ENCODE peak calls at places on chromosomes 6 and 20, in six cellular contexts. E is heart right ventricle, V is A549, K is upper lobe of left lung, T is activated B cell treated with CpG ODN at 0.5 μM for 24 hours, D is body of pancreas. U is an unnamed sample.

GRCh38 chr6:149842331-149842730 is 21.8 kb downstream of the LRP11 start:
- ATAC-seq in V (no peak), K (no peak), E (no peak), D (no peak), T (no peak), U (no peak)

GRCh38 chr6:155188707-155189496 is 74.9 kb upstream of the CLDN20 start:
- ATAC-seq in V (no peak), K (no peak), T (no peak), D (no peak), E (peak), U (peak)

GRCh38 chr20:60137657-60138245 is 179.5 kb downstream of the CDH26 start:
- ATAC-seq in V (peak), E (no peak), T (no peak), D (no peak), K (peak), U (no peak)

GRCh38 chr6:4870821-4871494 is 94.8 kb downstream of the CDYL start:
- ATAC-seq in D (no peak), K (no peak), E (no peak), T (no peak), V (no peak), U (no peak)

GRCh38 chr6:44049163-44049988 is 77.9 kb downstream of the MRPL14 start:
- ATAC-seq in T (no peak), V (no peak), K (no peak), E (no peak), D (peak), U (peak)

GRCh38 chr6:75368864-75369402 is 84.3 kb upstream of the TMEM30A start:
- ATAC-seq in D (no peak), E (peak), T (no peak), V (peak), K (peak), U (peak)

GRCh38 chr6:16487953-16488674 is 249.7 kb downstream of the GMPR start:
- ATAC-seq in K (no peak), V (no peak), D (no peak), E (no peak), T (no peak), U (no peak)

GRCh38 chr6:128882560-128882959 is 378 bp upstream of the LAMA2 start:
- ATAC-seq in D (no peak), K (no peak), E (peak), V (no peak), T (no peak), U (peak)

GRCh38 chr6:141443668-141444067 is 689.1 kb upstream of the GJE1 start:
- ATAC-seq in E (no peak), T (no peak), V (no peak), K (no peak), D (no peak), U (no peak)

GRCh38 chr20:22925613-22925983 is 109.5 kb upstream of the SSTR4 start:
- ATAC-seq in T (no peak), D (no peak), E (no peak), V (no peak), K (no peak), U (no peak)

GRCh38 chr20:18983796-18984195 is 170.2 kb downstream of the SCP2D1 start:
- ATAC-seq in D (peak), K (no peak), E (no peak), V (no peak), T (no peak), U (no peak)

GRCh38 chr6:39902786-39903465 is 31.3 kb downstream of the MOCS1 start:
- ATAC-seq in V (no peak), K (no peak), T (no peak), D (no peak), E (no peak), U (no peak)

GRCh38 chr6:112141707-112142106 is 54.3 kb downstream of the FAM229B start:
- ATAC-seq in V (no peak), E (no peak), D (no peak), T (no peak), K (no peak), U (no peak)

GRCh38 chr6:112148103-112148502 is 60.7 kb downstream of the FAM229B start:
- ATAC-seq in E (no peak), V (no peak), T (no peak), D (no peak), K (no peak), U (no peak)

GRCh38 chr6:112144145-112144926 is 56.9 kb downstream of the FAM229B start:
- ATAC-seq in D (no peak), T (no peak), E (no peak), K (no peak), V (no peak), U (no peak)

GRCh38 chr6:112149236-112149635 is 61.8 kb downstream of the FAM229B start:
- ATAC-seq in K (no peak), V (no peak), D (no peak), T (no peak), E (peak), U (no peak)

GRCh38 chr6:112145080-112145573 is 57.7 kb downstream of the FAM229B start:
- ATAC-seq in D (peak), E (no peak), K (peak), T (no peak), V (no peak), U (no peak)
- TF ChIP-seq CTCF in D (no peak), E (no peak), K (no peak), T (no peak), V (no peak), U (no peak)

DNA sequence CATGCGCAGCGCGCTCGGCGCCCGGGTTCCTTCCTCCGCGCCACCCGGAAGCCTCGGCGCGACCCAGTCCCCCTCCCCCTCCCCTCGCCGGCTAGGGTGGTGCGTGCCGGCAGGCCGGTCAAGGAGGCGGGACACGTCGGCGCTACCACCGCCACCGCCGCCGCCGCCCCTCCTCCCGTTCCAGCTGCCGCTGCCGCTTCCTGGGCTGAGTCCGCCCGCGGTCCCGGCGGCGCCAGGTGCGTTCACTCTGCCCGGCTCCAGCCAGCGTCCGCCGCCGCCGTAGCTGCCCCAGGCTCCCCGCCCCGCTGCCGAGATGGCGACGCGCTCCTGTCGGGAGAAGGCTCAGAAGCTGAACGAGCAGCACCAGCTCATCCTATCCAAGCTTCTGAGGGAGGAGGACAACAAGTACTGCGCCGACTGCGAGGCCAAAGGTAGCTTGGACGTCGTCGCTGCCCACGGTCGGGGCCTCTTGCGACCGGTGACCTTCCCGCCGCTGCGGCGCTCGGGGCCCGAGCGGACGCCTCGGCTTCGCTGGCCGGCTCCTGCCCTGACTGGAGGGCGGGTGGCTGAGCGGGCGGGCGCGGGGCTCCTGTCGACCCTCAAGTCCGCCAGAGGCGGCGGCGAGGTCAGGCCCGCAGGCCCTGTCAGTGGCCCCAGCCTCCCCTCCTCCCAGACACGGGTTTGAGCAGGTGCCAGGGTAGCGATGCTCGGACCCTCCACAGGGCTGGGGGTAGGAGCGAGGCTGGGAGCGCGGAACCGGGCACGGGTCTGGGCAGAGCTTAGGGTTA is at the start of gene SMAP1:
- ATAC-seq in D (peak), K (peak), T (peak), E (peak), V (peak), U (peak)
- TF ChIP-seq CTCF in D (no peak), K (no peak), T (no peak), E (no peak), V (no peak), U (no peak)

GRCh38 chr6:33956206-33956605 is 152.4 kb upstream of the MLN start:
- ATAC-seq in E (no peak), V (no peak), D (no peak), K (no peak), T (no peak), U (no peak)

GRCh38 chr6:33959661-33960344 is 156.0 kb upstream of the MLN start:
- ATAC-seq in E (no peak), T (no peak), D (no peak), K (no peak), V (no peak), U (no peak)

GRCh38 chr6:33957391-33958207 is 153.8 kb upstream of the MLN start:
- ATAC-seq in K (no peak), V (no peak), T (no peak), D (no peak), E (no peak), U (no peak)

GRCh38 chr6:33958863-33959651 is 155.3 kb upstream of the MLN start:
- ATAC-seq in V (no peak), T (no peak), D (no peak), K (no peak), E (no peak), U (no peak)

DNA sequence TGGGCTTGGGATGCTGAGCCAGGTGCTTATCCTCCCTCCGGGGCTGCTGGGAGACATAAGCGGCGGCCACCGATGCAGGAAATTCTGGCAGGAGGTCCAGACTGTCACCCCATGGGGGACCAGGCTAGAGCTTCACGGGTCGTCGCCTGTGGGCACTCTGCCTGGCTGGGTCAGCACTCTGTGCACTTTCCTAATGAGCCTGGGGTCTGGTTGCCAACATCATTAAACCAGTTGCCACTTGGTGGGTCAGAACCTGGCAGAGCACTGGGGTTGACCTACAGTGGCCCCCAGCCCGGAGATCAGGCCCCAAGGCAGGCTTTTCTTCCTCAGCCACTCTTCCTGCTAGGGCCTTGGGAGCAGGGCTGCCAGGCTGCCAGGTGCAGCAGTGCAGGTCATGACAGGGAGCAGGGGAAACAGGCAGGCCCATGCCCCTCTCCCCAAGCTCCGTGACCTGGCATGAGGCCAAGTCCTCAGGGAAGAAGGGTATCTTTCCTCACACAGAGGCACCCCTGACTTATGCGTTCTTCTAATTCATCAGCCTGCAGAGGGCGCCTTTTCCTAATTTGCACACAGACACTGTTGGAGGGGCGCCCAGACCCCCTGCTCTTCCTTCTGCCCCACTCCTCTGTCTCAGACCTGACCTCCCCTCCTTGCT is 154.5 kb upstream of the MLN start:
- ATAC-seq in V (no peak), K (no peak), E (no peak), D (no peak), T (no peak), U (no peak)
- TF ChIP-seq CTCF in V (peak), K (no peak), E (peak), D (no peak), T (no peak), U (no peak)

GRCh38 chr20:3966571-3966970 is 48.8 kb downstream of the RNF24 start:
- ATAC-seq in K (no peak), V (no peak), T (no peak), E (no peak), D (no peak), U (no peak)

GRCh38 chr20:3972161-3972560 is 43.2 kb downstream of the RNF24 start:
- ATAC-seq in D (no peak), T (no peak), V (no peak), K (no peak), E (no peak), U (no peak)

GRCh38 chr20:3973705-3974104 is 41.7 kb downstream of the RNF24 start:
- ATAC-seq in K (no peak), T (no peak), E (no peak), V (no peak), D (no peak), U (no peak)

GRCh38 chr20:3971145-3971544 is 44.2 kb downstream of the RNF24 start:
- ATAC-seq in D (no peak), T (no peak), K (no peak), V (no peak), E (no peak), U (no peak)

DNA sequence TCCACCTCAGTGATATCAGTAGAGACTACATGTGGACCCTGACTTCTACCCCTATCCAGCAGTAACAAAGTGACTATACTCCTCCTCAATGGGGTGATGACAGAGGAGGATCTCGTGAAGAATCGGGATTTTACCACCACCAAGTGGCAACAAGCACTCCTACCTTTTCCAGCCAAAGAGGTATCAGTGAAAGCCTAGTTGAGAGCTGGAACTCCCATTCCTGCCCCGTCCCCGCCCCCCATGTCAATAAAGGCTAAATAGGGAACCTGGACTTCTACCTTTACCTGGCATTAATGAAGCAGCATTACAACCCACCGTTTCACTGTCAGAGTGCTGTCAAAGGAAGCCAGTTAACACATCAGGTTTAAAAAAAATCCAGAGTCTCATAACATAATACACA is 45.3 kb downstream of the RNF24 start:
- ATAC-seq in E (no peak), T (no peak), V (no peak), K (no peak), D (no peak), U (no peak)
- TF ChIP-seq CTCF in E (no peak), T (no peak), V (no peak), K (no peak), D (no peak), U (no peak)

GRCh38 chr6:21824431-21825180 is 231.1 kb downstream of the SOX4 start:
- ATAC-seq in K (no peak), D (no peak), T (no peak), E (no peak), V (no peak), U (no peak)
- TF ChIP-seq CTCF in K (no peak), D (no peak), T (no peak), E (no peak), V (no peak), U (no peak)

GRCh38 chr6:152121910-152122309 is 314.4 kb downstream of the ESR1 start:
- ATAC-seq in T (no peak), K (no peak), E (peak), V (no peak), D (no peak), U (peak)

GRCh38 chr6:152122434-152122833 is 315.0 kb downstream of the ESR1 start:
- ATAC-seq in V (no peak), T (no peak), K (no peak), E (no peak), D (no peak), U (no peak)

GRCh38 chr6:152117156-152118129 is 310.0 kb downstream of the ESR1 start:
- ATAC-seq in T (no peak), K (no peak), E (no peak), V (no peak), D (peak), U (no peak)

GRCh38 chr6:152118224-152118623 is 310.7 kb downstream of the ESR1 start:
- ATAC-seq in E (no peak), K (no peak), V (no peak), T (no peak), D (no peak), U (no peak)

GRCh38 chr6:152118678-152119077 is 311.2 kb downstream of the ESR1 start:
- ATAC-seq in K (no peak), T (no peak), D (no peak), V (no peak), E (no peak), U (no peak)
- TF ChIP-seq CTCF in K (no peak), T (no peak), D (no peak), V (no peak), E (peak), U (no peak)

GRCh38 chr6:71510057-71510713 is 221.6 kb downstream of the OGFRL1 start:
- ATAC-seq in E (peak), D (peak), T (no peak), V (peak), K (peak), U (peak)

GRCh38 chr6:71513036-71513435 is 224.4 kb downstream of the OGFRL1 start:
- ATAC-seq in V (no peak), D (no peak), K (no peak), E (no peak), T (no peak), U (no peak)

GRCh38 chr6:71510856-71511255 is 222.2 kb downstream of the OGFRL1 start:
- ATAC-seq in V (no peak), T (no peak), K (no peak), E (no peak), D (no peak), U (no peak)

GRCh38 chr6:71512256-71512655 is 223.6 kb downstream of the OGFRL1 start:
- ATAC-seq in D (no peak), V (no peak), E (no peak), T (no peak), K (no peak), U (no peak)

DNA sequence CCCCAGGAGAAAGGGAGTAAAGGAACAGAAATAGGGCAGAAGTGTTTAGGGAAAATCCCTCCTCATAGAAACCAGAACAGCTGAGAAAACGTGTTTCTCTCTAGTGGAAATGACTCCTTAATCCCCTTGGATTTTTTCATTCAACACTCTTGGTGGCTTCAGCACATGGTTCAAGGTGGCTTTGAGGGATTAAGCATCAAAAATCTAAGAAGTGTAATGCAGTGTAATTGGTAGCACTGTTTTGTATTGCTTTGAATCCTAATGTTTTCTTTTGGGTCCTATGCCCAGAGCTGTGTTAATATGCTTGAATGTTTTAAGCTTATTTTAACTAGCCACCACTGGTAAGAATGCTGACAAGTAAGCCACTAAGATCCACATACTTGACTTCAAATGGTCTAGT is 220.5 kb downstream of the OGFRL1 start:
- ATAC-seq in T (no peak), D (no peak), K (no peak), V (no peak), E (peak), U (no peak)
- TF ChIP-seq CTCF in T (no peak), D (no peak), K (no peak), V (no peak), E (no peak), U (no peak)

GRCh38 chr20:46708172-46708860 is 1.1 kb upstream of the SLC2A10 start:
- ATAC-seq in E (no peak), D (peak), V (no peak), K (no peak), T (no peak), U (no peak)
- TF ChIP-seq CTCF in E (no peak), D (peak), V (no peak), K (no peak), T (no peak), U (no peak)

GRCh38 chr6:131250121-131250520 is 114.9 kb downstream of the AKAP7 start:
- ATAC-seq in K (peak), D (peak), V (no peak), T (peak), E (peak), U (peak)
- TF ChIP-seq CTCF in K (no peak), D (no peak), V (no peak), T (no peak), E (no peak), U (no peak)

GRCh38 chr20:3751284-3751663 is 16.3 kb downstream of the ADISSP start:
- ATAC-seq in D (no peak), V (no peak), E (no peak), T (no peak), K (no peak), U (no peak)

GRCh38 chr20:3748073-3748472 is 15.6 kb downstream of the HSPA12B start:
- ATAC-seq in E (no peak), T (no peak), D (no peak), V (no peak), K (no peak), U (no peak)

GRCh38 chr20:3749087-3749688 is 16.7 kb downstream of the HSPA12B start:
- ATAC-seq in D (no peak), T (no peak), K (no peak), E (no peak), V (no peak), U (no peak)

GRCh38 chr20:3751664-3752385 is 15.7 kb downstream of the ADISSP start:
- ATAC-seq in K (peak), D (peak), E (peak), V (no peak), T (peak), U (no peak)

DNA sequence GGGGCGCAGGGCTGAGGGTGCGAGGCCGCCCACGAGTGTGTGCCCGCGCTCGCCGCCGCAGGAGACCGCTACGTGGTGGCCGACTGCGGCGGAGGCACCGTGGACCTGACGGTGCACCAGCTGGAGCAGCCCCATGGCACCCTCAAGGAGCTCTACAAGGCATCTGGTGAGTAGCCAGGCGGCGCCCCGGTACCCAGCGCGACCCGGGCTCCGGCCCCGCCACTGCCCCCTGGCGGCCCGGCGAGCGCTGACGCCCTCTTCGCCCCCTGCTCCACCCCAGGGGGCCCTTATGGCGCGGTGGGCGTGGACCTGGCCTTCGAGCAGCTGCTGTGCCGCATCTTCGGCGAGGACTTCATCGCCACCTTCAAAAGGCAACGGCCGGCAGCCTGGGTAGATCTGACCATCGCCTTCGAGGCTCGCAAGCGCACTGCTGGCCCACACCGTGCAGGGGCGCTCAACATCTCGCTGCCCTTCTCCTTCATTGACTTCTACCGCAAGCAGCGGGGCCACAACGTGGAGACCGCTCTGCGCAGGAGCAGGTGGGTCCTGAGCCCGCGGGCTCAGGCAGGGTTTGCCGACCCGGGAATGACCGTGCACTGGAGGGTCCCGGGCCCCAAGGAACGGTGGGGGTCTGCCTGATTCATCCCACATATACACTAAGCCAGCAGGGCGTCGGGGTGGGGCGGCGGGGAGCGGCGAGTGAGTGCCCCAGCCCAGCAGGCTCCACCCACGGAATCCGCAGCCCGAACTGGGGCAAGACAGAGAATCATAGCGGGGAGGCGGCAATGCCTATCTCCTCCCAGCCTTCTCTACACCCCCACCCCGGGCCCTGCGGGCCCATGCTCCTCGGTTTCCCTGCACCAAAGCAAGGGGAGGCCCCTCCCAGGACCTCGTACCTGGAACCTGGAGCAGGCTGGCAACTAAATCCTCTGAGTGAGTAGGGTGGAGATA is 17.5 kb downstream of the HSPA12B start:
- ATAC-seq in K (no peak), T (no peak), V (peak), D (peak), E (no peak), U (no peak)
- TF ChIP-seq CTCF in K (peak), T (no peak), V (peak), D (peak), E (peak), U (peak)

U was measured in gastroesophageal sphincter.